ENCODE peak calls at places on chromosomes 5 and 9, in six cellular contexts. F, Q, B, A, M and N are unnamed samples.

GRCh38 chr5:176743828-176744583 is 66.4 kb upstream of the UNC5A start:
- DNase-seq in F (peak; percentile 23), Q (no peak), B (peak; percentile 5), A (no peak), M (no peak), N (no peak)

GRCh38 chr5:1666221-1666620 is 133.4 kb downstream of the MRPL36 start:
- DNase-seq in F (no peak), Q (no peak), B (no peak), A (no peak), M (no peak), N (no peak)

GRCh38 chr5:109479260-109479860 is 69.6 kb upstream of the PJA2 start:
- DNase-seq in F (no peak), Q (no peak), B (no peak), A (peak; percentile 63), M (no peak), N (no peak)

GRCh38 chr9:81549500-81550206 is 139.7 kb downstream of the TLE1 start:
- DNase-seq in F (no peak), Q (no peak), B (no peak), A (no peak), M (no peak), N (no peak)

GRCh38 chr5:174750720-174751119 is 26.3 kb downstream of the MSX2 start:
- DNase-seq in F (no peak), Q (no peak), B (no peak), A (peak; percentile 79), M (no peak), N (no peak)

GRCh38 chr9:136596630-136597031 is 50.8 kb upstream of the NOTCH1 start:
- DNase-seq in F (no peak), Q (no peak), B (no peak), A (no peak), M (no peak), N (no peak)

GRCh38 chr5:41410307-41410706 is 100.1 kb downstream of the PLCXD3 start:
- DNase-seq in F (no peak), Q (no peak), B (no peak), A (no peak), M (no peak), N (no peak)

GRCh38 chr5:151642472-151643140 is 44.1 kb downstream of the SPARC start:
- DNase-seq in F (no peak), Q (no peak), B (no peak), A (no peak), M (no peak), N (no peak)

GRCh38 chr5:82599030-82599429 is 320.9 kb upstream of the RPS23 start:
- DNase-seq in F (no peak), Q (no peak), B (no peak), A (no peak), M (no peak), N (no peak)

GRCh38 chr9:22395585-22396205 is 50.9 kb upstream of the DMRTA1 start:
- DNase-seq in F (no peak), Q (no peak), B (no peak), A (peak; percentile 14), M (no peak), N (no peak)

GRCh38 chr5:95241-95980 is 3.4 kb downstream of the PLEKHG4B start:
- DNase-seq in F (no peak), Q (no peak), B (no peak), A (no peak), M (no peak), N (no peak)